ENCODE peak calls at places on chromosomes 3 and 15, in nine cellular contexts. A is left ventricle myocardium superior; N is AG08396; T is M059J; L is foreskin keratinocyte; Y is activated T-cell treated with anti-CD3 and anti-CD28 coated beads, Interleukin-2, amount 50 U/mL, for 48 hours; P is NCI-H510A treated with DMSO at 0.1 percent for 48 hours; Q is activated naive CD8-positive, alpha-beta T cell treated with anti-CD3 and anti-CD28 coated beads, Interleukin-2, amount 50 U/mL, for 24 hours; S is NCI-H1436. G is an unnamed sample.

GRCh38 chr3:138418556-138419206 is 15.7 kb upstream of the ESYT3 start:
- DNase-seq in S (no peak), A (no peak), P (peak; percentile 39), Q (no peak), L (no peak), Y (no peak), N (no peak), T (no peak), G (no peak)

GRCh38 chr15:56815247-56815646 is 81.9 kb upstream of the ZNF280D start:
- DNase-seq in P (no peak), Q (no peak), A (peak; percentile 36), N (no peak), S (no peak), Y (no peak), L (no peak), T (no peak), G (no peak)

GRCh38 chr15:99677540-99678134 is 55.6 kb downstream of the LYSMD4 start:
- DNase-seq in L (no peak), Y (no peak), Q (no peak), S (no peak), N (no peak), P (no peak), T (no peak), A (no peak), G (peak; percentile 6)

GRCh38 chr15:88624156-88624970 is 3.2 kb downstream of the AEN start:
- DNase-seq in T (no peak), S (no peak), Y (no peak), P (no peak), A (no peak), N (no peak), Q (no peak), L (no peak), G (peak; percentile 64)

GRCh38 chr3:128563439-128563838 is 70.4 kb upstream of the GATA2 start:
- DNase-seq in P (no peak), L (no peak), Q (no peak), S (no peak), N (no peak), T (no peak), Y (no peak), A (no peak), G (no peak)

GRCh38 chr15:101296418-101297405 is 1.7 kb upstream of the SNRPA1 start:
- DNase-seq in N (no peak), A (no peak), Q (no peak), P (no peak), Y (no peak), S (no peak), L (peak; percentile 69), T (no peak), G (peak; percentile 30)

GRCh38 chr3:146148468-146148931 is 12.5 kb downstream of the PLOD2 start:
- DNase-seq in S (no peak), A (no peak), T (no peak), P (no peak), Y (no peak), N (no peak), Q (no peak), L (no peak), G (peak; percentile 47)

GRCh38 chr3:141094851-141095545 is 43.9 kb downstream of the SPSB4 start:
- DNase-seq in L (no peak), N (peak; percentile 36), Q (no peak), S (peak; percentile 84), T (peak; percentile 66), P (no peak), A (peak; percentile 85), Y (no peak), G (peak; percentile 40)

GRCh38 chr15:68991723-68992122 is 22.8 kb upstream of the NOX5 start:
- DNase-seq in T (no peak), Y (no peak), A (no peak), P (no peak), S (no peak), N (no peak), Q (no peak), L (peak; percentile 64), G (no peak)

GRCh38 chr3:138775254-138775595 is 59.5 kb downstream of the PIK3CB start:
- DNase-seq in S (no peak), L (peak; percentile 29), T (peak; percentile 7), Y (no peak), Q (no peak), P (no peak), N (no peak), A (no peak), G (no peak)

GRCh38 chr15:40190591-40190990 is 29.7 kb downstream of the BUB1B start:
- DNase-seq in P (no peak), A (no peak), Y (no peak), L (peak; percentile 28), T (peak; percentile 74), S (no peak), N (peak; percentile 29), Q (no peak), G (peak; percentile 92)

GRCh38 chr15:68885070-68885469 is 45.3 kb upstream of the SPESP1 start:
- DNase-seq in T (peak; percentile 15), L (peak; percentile 9), S (no peak), N (peak; percentile 11), P (no peak), Y (no peak), Q (no peak), A (no peak), G (peak; percentile 40)

GRCh38 chr15:73324496-73325170 is 44.1 kb downstream of the HCN4 start:
- DNase-seq in Q (no peak), N (no peak), Y (no peak), S (no peak), P (no peak), T (peak; percentile 13), A (no peak), L (no peak), G (no peak)

GRCh38 chr3:170942011-170942410 is 33.6 kb upstream of the EIF5A2 start:
- DNase-seq in Q (no peak), Y (no peak), A (no peak), N (no peak), S (no peak), T (no peak), P (no peak), L (no peak), G (no peak)

GRCh38 chr3:100720423-100720822 is 11.1 kb downstream of the TFG start:
- DNase-seq in Y (no peak), N (no peak), Q (no peak), L (no peak), T (no peak), S (no peak), P (no peak), A (no peak), G (no peak)

GRCh38 chr3:139320551-139321309 is 23.1 kb upstream of the MRPS22 start:
- DNase-seq in S (no peak), Y (no peak), A (no peak), T (no peak), P (no peak), Q (no peak), N (no peak), L (no peak), G (no peak)

GRCh38 chr3:174958671-174959328 is 99.7 kb downstream of the NAALADL2 start:
- DNase-seq in S (no peak), N (no peak), L (no peak), P (no peak), Q (no peak), T (no peak), A (no peak), Y (no peak), G (peak; percentile 31)

GRCh38 chr3:179811321-179812095 is 158.7 kb downstream of the USP13 start:
- DNase-seq in Q (peak; percentile 4), P (peak; percentile 63), S (peak; percentile 62), N (peak; percentile 64), A (no peak), Y (peak; percentile 19), L (peak; percentile 50), T (peak; percentile 81), G (peak; percentile 94)

GRCh38 chr3:43996379-43997301 is 245.0 kb upstream of the TOPAZ1 start:
- DNase-seq in S (no peak), Y (peak; percentile 51), L (no peak), N (peak; percentile 65), A (no peak), T (peak; percentile 60), P (peak; percentile 44), Q (peak; percentile 26), G (peak; percentile 54)

GRCh38 chr3:116837474-116837873 is 127.9 kb downstream of the TUSC7 start:
- DNase-seq in Q (no peak), P (no peak), Y (no peak), N (no peak), T (no peak), S (no peak), L (no peak), A (no peak), G (no peak)

GRCh38 chr3:135917076-135917475 is 48.5 kb upstream of the PPP2R3A start:
- DNase-seq in A (no peak), N (no peak), Y (no peak), S (no peak), Q (no peak), T (no peak), P (no peak), L (no peak), G (no peak)

GRCh38 chr15:93359780-93360161 is 270.8 kb upstream of the RGMA start:
- DNase-seq in Y (no peak), N (no peak), T (no peak), L (no peak), Q (no peak), S (no peak), A (no peak), P (no peak), G (no peak)

GRCh38 chr3:196889844-196890243 is 22.1 kb downstream of the SENP5 start:
- DNase-seq in Q (no peak), N (no peak), A (no peak), P (no peak), S (no peak), L (no peak), Y (no peak), T (no peak), G (peak; percentile 11)

GRCh38 chr3:122055215-122055614 is at the start of gene CD86:
- DNase-seq in P (no peak), Q (no peak), S (no peak), N (no peak), T (peak; percentile 5), L (no peak), Y (no peak), A (no peak), G (no peak)

GRCh38 chr15:37872661-37873060 is 61.8 kb upstream of the TMCO5A start:
- DNase-seq in P (no peak), S (no peak), N (no peak), Y (no peak), L (no peak), T (no peak), A (no peak), Q (no peak), G (peak; percentile 5)

GRCh38 chr15:73140154-73140553 is 87.9 kb downstream of the NEO1 start:
- DNase-seq in S (no peak), P (no peak), Q (no peak), A (no peak), T (no peak), N (no peak), L (no peak), Y (no peak), G (no peak)

GRCh38 chr15:68658641-68659358 is 80.0 kb downstream of the CORO2B start:
- DNase-seq in A (no peak), L (no peak), P (no peak), N (no peak), Q (no peak), T (no peak), Y (no peak), S (no peak), G (no peak)

GRCh38 chr3:125300416-125300815 is 74.7 kb downstream of the ZNF148 start:
- DNase-seq in N (no peak), T (peak; percentile 42), Y (no peak), Q (no peak), L (peak; percentile 59), P (no peak), A (no peak), S (no peak), G (peak; percentile 76)

GRCh38 chr3:67459796-67460195 is 194.6 kb downstream of the SUCLG2 start:
- DNase-seq in Y (no peak), A (no peak), Q (no peak), S (no peak), L (no peak), T (no peak), P (no peak), N (peak; percentile 41), G (no peak)

GRCh38 chr15:100167884-100168375 is 173.8 kb downstream of the ADAMTS17 start:
- DNase-seq in A (peak; percentile 56), S (no peak), L (no peak), T (no peak), P (no peak), Y (no peak), Q (no peak), N (no peak), G (no peak)

GRCh38 chr15:93974804-93975481 is 256.4 kb upstream of the MCTP2 start:
- DNase-seq in S (no peak), Y (no peak), T (peak; percentile 10), A (no peak), N (peak; percentile 3), Q (no peak), P (peak; percentile 32), L (peak; percentile 10), G (peak; percentile 66)